ENCODE peak calls at places on chromosome 14, in four cellular contexts. D is right atrium auricular region, C is lower lobe of right lung, U is PC-3. V is an unnamed sample. For H3K4me1 and H3K27me3, the result is how much of the 10 kb centered on the place peaks cover.

GRCh38 chr14:24399981-24400718 is 1.3 kb downstream of the NYNRIN start:
- DNase-seq in D (no peak), C (no peak), U (no peak), V (no peak)

GRCh38 chr14:52119030-52119429 is 50.2 kb upstream of the NID2 start:
- DNase-seq in C (no peak), D (no peak), U (no peak), V (no peak)

GRCh38 chr14:35814371-35815005 is 5.4 kb upstream of the RALGAPA1 start:
- DNase-seq in U (peak), D (no peak), C (no peak), V (no peak)

GRCh38 chr14:91847693-91848092 is 19.6 kb downstream of the TC2N start:
- DNase-seq in D (no peak), U (no peak), C (no peak), V (no peak)

GRCh38 chr14:93075891-93076290 is 39.8 kb downstream of the ITPK1 start:
- DNase-seq in C (no peak), U (no peak), D (no peak), V (no peak)

GRCh38 chr14:68687746-68688145 is 105.1 kb downstream of the ZFP36L1 start:
- DNase-seq in D (no peak), C (no peak), U (peak), V (no peak)

GRCh38 chr14:79585845-79586244 is 625.5 kb downstream of the DIO2 start:
- DNase-seq in C (no peak), D (no peak), U (peak), V (no peak)

GRCh38 chr14:44960646-44961045 is 1.1 kb downstream of the KLHL28 start:
- DNase-seq in C (no peak), U (no peak), D (no peak), V (no peak)

GRCh38 chr14:101174980-101175606 is 271.6 kb upstream of the RTL1 start:
- DNase-seq in C (no peak), D (peak), U (no peak), V (no peak)

GRCh38 chr14:59490756-59491155 is 6.4 kb downstream of the JKAMP start:
- DNase-seq in C (no peak), U (no peak), D (no peak), V (no peak)

GRCh38 chr14:52060080-52060479 is 8.8 kb downstream of the NID2 start:
- DNase-seq in D (no peak), U (no peak), C (no peak), V (no peak)

GRCh38 chr14:93029911-93030555 is 85.7 kb downstream of the ITPK1 start:
- DNase-seq in U (peak), D (no peak), C (no peak), V (no peak)

GRCh38 chr14:55454264-55455151 is 14.1 kb upstream of the TBPL2 start:
- DNase-seq in D (no peak), C (no peak), U (peak), V (no peak)

GRCh38 chr14:94171208-94171607 is 2.9 kb upstream of the PPP4R4 start:
- DNase-seq in D (no peak), U (peak), C (no peak), V (peak)

GRCh38 chr14:99192823-99193222 is 79.2 kb downstream of the BCL11B start:
- DNase-seq in D (no peak), U (no peak), C (no peak), V (no peak)

GRCh38 chr14:99196310-99196650 is 75.7 kb downstream of the BCL11B start:
- DNase-seq in C (no peak), U (no peak), D (no peak), V (no peak)

GRCh38 chr14:99195602-99196309 is 76.2 kb downstream of the BCL11B start:
- DNase-seq in C (no peak), D (no peak), U (no peak), V (no peak)

GRCh38 chr14:99194736-99195135 is 77.3 kb downstream of the BCL11B start:
- DNase-seq in D (no peak), C (no peak), U (no peak), V (no peak)

DNA sequence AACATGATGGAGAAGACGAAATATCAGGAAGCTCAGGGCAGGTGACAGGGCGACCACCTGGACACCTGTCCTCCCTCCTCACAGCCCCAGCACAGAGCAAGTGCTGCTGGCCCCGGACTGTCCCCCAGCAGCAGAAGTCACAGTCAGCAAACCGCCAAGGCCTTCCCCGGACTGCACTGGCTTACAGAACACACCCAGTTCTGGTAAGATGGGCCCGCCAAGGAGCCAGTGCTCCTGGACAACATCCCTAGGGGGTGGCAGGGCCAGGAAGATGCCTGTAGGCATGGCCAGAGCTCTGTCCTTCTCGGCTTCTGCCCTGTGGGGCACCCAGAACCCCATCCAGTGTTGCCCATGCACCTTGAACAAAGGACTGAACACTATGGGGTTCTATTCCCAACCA is 77.9 kb downstream of the BCL11B start:
- DNase-seq in D (no peak), U (no peak), C (no peak), V (no peak)
- H3K27ac ChIP-seq in D (no peak), U (no peak), C (no peak), V (no peak)

DNA sequence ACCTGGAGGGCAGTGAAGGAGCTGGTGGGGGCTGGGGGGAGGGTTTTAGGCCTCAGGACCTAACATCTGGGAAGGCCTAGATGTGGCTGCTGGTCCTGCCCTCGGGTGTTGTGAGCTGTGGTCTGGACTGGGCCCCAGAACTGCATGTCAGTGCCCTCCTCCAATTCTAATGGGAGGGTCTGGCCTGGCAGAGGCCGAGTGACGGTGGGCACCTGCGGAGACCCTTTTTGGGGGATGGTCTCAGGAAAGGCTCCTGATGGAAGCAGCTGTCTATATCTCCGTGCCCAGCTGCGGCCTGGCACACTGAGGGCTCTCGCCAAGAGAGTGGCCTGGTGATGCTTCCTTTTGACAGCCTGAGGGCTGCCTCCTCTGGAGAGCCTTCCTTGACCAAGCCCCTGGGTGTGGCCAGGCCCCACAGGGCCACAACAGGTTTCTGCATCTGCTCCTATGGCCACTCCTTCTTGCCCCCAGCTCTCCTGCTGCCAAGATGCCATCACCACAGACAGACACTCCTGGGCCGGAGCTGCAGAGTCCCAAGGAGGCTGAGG is 5.3 kb downstream of the EXOC3L4 start:
- DNase-seq in C (no peak), U (no peak), D (no peak), V (no peak)
- H3K4me1 ChIP-seq in C (under half), U (under half), D (under half), V (under half)

GRCh38 chr14:74257078-74257987 is 18.1 kb downstream of the VSX2 start:
- DNase-seq in C (peak), U (peak), D (no peak), V (no peak)
- H3K27me3 ChIP-seq in C (under half), U (under half), D (under half), V (under half)

GRCh38 chr14:64563696-64564095 is 13.9 kb downstream of the PPP1R36 start:
- DNase-seq in D (no peak), C (no peak), U (no peak), V (no peak)

GRCh38 chr14:64561631-64562030 is 11.9 kb downstream of the PPP1R36 start:
- DNase-seq in U (no peak), D (no peak), C (no peak), V (no peak)

GRCh38 chr14:64556526-64556925 is 6.8 kb downstream of the PPP1R36 start:
- DNase-seq in U (peak), C (no peak), D (no peak), V (no peak)

GRCh38 chr14:64566651-64567122 is 16.9 kb downstream of the PPP1R36 start:
- DNase-seq in D (no peak), U (no peak), C (no peak), V (no peak)

GRCh38 chr14:64562432-64562831 is 12.7 kb downstream of the PPP1R36 start:
- DNase-seq in D (no peak), C (no peak), U (peak), V (no peak)
- H3K27ac ChIP-seq in D (no peak), C (no peak), U (no peak), V (no peak)

DNA sequence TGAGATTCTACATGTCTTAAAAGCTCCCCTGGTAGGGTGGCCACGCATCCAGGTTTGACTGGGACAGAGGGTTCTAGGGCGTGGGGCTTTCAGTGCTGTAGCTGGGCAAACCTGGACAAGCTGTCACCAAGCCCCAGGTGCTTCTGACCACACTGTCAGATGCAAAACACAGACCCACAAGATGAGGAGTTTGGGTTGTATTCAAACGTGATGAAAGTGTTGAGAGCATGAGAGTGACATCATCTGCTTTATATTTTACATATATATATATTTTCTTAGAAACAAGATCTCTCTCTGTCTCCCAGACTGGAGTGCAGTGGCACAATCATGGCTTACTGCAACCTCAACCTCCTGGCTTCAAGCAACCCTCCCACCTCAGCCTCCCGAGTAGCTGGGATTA is 210.1 kb downstream of the DPF3 start:
- DNase-seq in U (no peak), D (no peak), C (no peak), V (no peak)
- H3K4me1 ChIP-seq in U (under half), D (under half), C (under half), V (under half)

V was measured in gastrocnemius medialis.